ENCODE peak calls at places on chromosomes 4 and X, in ten cellular contexts. Z is PC-9, J is GM10248, H is Calu3, U is endothelial cell, R is fibroblast of lung, F is epithelial cell of esophagus, G is A549, P is mammary epithelial cell, W is esophagus squamous epithelium. L is an unnamed sample.

GRCh38 chr4:124061413-124061812 is 651.1 kb downstream of the ANKRD50 start:
- DNase-seq in J (no peak), G (no peak), P (peak), W (no peak), R (peak), Z (no peak), F (no peak), U (no peak), H (no peak), L (no peak)

GRCh38 chr4:244471-244870 is 60.8 kb downstream of the ZNF732 start:
- DNase-seq in P (peak), F (peak), Z (peak), U (no peak), R (peak), H (peak), J (peak), W (no peak), G (peak), L (peak)

GRCh38 chrX:21930986-21931385 is 9.5 kb upstream of the SMS start:
- DNase-seq in G (no peak), P (no peak), J (no peak), W (no peak), Z (no peak), H (no peak), R (no peak), U (no peak), F (no peak), L (no peak)

GRCh38 chrX:1102786-1103185 is 109.7 kb downstream of the CRLF2 start:
- DNase-seq in R (no peak), U (no peak), F (no peak), W (no peak), P (no peak), J (no peak), Z (no peak), G (no peak), H (no peak), L (no peak)

GRCh38 chr4:39719804-39720580 is 22.1 kb downstream of the UBE2K start:
- DNase-seq in G (no peak), H (no peak), W (no peak), P (peak), U (no peak), R (no peak), F (peak), J (no peak), Z (no peak), L (no peak)

GRCh38 chrX:52870041-52870440 is 2.2 kb upstream of the XAGE3 start:
- DNase-seq in P (no peak), R (no peak), W (no peak), Z (no peak), J (no peak), U (no peak), G (no peak), H (no peak), F (no peak), L (no peak)

GRCh38 chrX:24448762-24449161 is 16.3 kb upstream of the PDK3 start:
- DNase-seq in R (no peak), W (no peak), U (no peak), H (no peak), Z (no peak), G (no peak), F (no peak), J (no peak), P (no peak), L (no peak)

GRCh38 chr4:141416677-141417363 is 196.1 kb downstream of the ZNF330 start:
- DNase-seq in G (no peak), R (peak), J (no peak), H (no peak), U (no peak), P (no peak), Z (no peak), W (no peak), F (no peak), L (no peak)

GRCh38 chr4:26787461-26788340 is 72.9 kb upstream of the STIM2 start:
- DNase-seq in U (no peak), W (no peak), H (peak), G (peak), P (peak), F (peak), R (peak), Z (peak), J (no peak), L (no peak)

GRCh38 chrX:30892591-30892990 is 3.5 kb upstream of the TAB3 start:
- DNase-seq in H (peak), J (no peak), F (peak), G (no peak), P (peak), Z (peak), U (no peak), R (no peak), W (no peak), L (no peak)

GRCh38 chr4:139555073-139555704 is 830 bp downstream of the SETD7 start:
- DNase-seq in P (peak), U (peak), H (peak), Z (peak), F (peak), G (peak), J (peak), W (peak), R (peak), L (no peak)

GRCh38 chr4:14313757-14314156 is 686.2 kb upstream of the BOD1L1 start:
- DNase-seq in Z (no peak), P (no peak), R (no peak), G (no peak), J (no peak), H (no peak), U (no peak), F (no peak), W (no peak), L (no peak)

GRCh38 chr4:75633846-75634245 is 3.5 kb upstream of the CDKL2 start:
- DNase-seq in Z (no peak), P (peak), F (no peak), G (no peak), W (no peak), J (no peak), R (peak), H (no peak), U (no peak), L (no peak)

DNA sequence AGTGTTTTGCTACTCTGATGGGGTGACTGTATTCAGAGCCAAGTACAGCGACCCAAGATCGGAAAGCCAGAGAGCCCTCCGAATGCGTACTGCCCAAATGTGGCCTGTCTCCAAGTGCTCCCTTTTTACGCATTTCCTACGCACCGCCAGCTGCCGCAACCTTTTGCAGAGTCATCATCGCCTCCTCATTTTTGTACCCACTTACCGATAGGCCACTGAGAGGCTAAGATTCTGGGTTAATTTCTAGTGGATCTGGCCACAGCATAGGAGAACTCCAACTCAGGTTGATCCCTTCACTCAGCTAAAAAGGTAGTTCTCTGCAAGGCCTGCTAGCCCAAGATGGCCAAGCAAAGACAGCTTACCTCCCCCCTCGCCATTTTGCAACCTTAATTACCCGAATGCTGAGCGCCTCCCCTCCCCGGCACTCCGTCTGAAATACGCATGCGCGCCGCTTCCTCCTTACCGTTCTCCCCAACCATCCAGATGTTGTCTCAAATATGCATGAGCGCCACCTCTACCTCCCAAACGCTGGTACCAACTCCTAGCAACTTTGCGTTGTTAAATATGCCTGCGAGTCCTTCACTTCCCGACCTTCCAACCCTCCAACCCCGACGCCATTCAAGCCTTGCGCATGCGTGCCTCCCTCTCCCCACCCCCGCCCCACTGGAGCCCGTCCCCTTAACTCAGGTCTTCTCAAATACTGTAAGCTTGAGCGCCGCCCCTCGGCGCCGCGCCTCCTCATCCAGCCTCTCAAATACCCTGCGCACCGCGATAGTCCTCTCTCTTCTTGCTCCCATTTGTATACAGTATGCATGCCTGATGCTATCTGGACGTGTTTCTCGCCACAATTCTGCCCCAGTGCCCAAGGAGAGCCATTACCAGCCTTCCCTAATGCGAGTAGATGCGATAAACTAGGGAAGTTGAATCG is 11.8 kb upstream of the ZCCHC13 start:
- DNase-seq in U (peak), G (peak), F (peak), W (peak), P (peak), R (peak), J (peak), Z (peak), H (peak), L (peak)
- TF ChIP-seq CTCF in U (no peak), G (peak), F (peak), W (no peak), P (no peak), R (peak), J (peak), Z (peak), H (no peak), L (peak)

GRCh38 chr4:131459430-131460101 is 1689.5 kb upstream of the PCDH10 start:
- DNase-seq in H (peak), F (no peak), J (no peak), U (no peak), G (no peak), P (no peak), W (no peak), R (no peak), Z (no peak), L (no peak)
- TF ChIP-seq CTCF in H (no peak), F (no peak), J (no peak), U (no peak), G (no peak), P (no peak), W (no peak), R (no peak), Z (no peak), L (no peak)

GRCh38 chrX:64642482-64642881 is 247.2 kb upstream of the MTMR8 start:
- DNase-seq in P (no peak), H (no peak), R (no peak), U (peak), F (peak), Z (no peak), G (no peak), W (no peak), J (no peak), L (no peak)
- TF ChIP-seq CTCF in P (peak), H (no peak), R (no peak), U (peak), F (no peak), Z (no peak), G (no peak), W (no peak), J (no peak), L (peak)

DNA sequence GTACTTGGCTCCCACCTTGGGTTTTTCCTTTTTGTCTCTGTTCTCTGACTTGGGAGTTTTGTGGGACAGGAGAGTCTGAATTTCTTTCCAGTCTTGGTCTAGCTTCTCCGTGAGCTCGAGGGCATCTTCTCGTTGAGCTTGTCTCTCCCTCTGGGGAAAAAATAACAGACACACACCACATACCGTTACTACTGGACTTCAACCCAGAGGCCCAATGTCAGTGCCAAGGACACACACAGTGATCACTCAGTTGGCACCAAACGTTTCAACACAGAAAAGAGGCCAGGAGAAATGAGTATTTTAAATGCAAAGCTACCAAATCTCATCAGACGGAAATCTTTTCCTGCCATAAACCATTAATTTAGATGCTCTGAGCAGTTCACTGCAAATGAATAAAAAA is 9.7 kb downstream of the NOP14 start:
- DNase-seq in H (no peak), J (no peak), P (no peak), W (no peak), G (no peak), R (no peak), U (no peak), F (no peak), Z (no peak), L (no peak)
- TF ChIP-seq CTCF in H (no peak), J (no peak), P (no peak), W (no peak), G (no peak), R (no peak), U (no peak), F (no peak), Z (no peak), L (no peak)

GRCh38 chr4:115596265-115597001 is 483.0 kb upstream of the NDST4 start:
- DNase-seq in P (no peak), Z (no peak), F (no peak), J (no peak), H (no peak), U (no peak), R (no peak), W (no peak), G (no peak), L (no peak)
- TF ChIP-seq CTCF in P (no peak), Z (no peak), F (no peak), J (no peak), H (no peak), U (no peak), R (no peak), W (no peak), G (no peak), L (no peak)

DNA sequence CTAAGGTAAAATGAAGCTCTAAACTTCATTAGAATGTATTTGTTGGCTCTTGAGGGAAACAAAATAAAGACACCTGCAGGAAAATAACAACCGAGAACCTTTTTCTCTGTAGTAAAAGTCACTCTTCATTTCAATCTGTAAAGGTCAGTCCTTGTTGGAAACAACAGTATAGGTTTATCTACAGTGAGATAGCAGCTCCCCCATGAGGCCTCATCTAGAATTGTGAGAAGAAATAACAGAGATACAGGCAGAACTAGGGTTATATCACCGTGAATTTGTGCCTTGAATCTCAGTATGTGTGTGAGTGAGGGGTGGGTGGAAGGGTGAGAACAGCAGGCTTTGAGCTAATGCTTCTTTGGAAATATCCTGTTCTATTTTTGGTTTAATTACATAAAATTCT is 107.8 kb upstream of the FMR1 start:
- DNase-seq in Z (no peak), F (peak), J (peak), P (no peak), H (peak), W (no peak), G (peak), R (no peak), U (peak), L (no peak)
- TF ChIP-seq CTCF in Z (peak), F (peak), J (peak), P (no peak), H (no peak), W (peak), G (peak), R (no peak), U (no peak), L (peak)